ENCODE peak calls at places on chromosomes 6 and 20, in five cellular contexts. G, C, Q, W and X are unnamed samples.
A peak's percentile ranks its signal among the peaks of the same experiment; 100 is the strongest.

GRCh38 chr6:91081452-91082067 is 494.7 kb upstream of the MAP3K7 start:
- DNase-seq in G (no peak), C (no peak), Q (peak; percentile 52), W (no peak), X (no peak)

GRCh38 chr6:117264487-117265424 is 602 bp upstream of the VGLL2 start:
- DNase-seq in W (no peak), C (no peak), G (no peak), Q (no peak), X (peak; percentile 7)

GRCh38 chr6:71621918-71622519 is 264.3 kb upstream of the RIMS1 start:
- DNase-seq in Q (peak; percentile 17), C (no peak), G (no peak), W (no peak), X (no peak)

GRCh38 chr6:4511626-4512010 is 264.6 kb upstream of the CDYL start:
- DNase-seq in G (no peak), W (no peak), C (no peak), Q (no peak), X (no peak)

GRCh38 chr6:72783667-72784066 is 161.8 kb downstream of the KCNQ5 start:
- DNase-seq in W (no peak), G (no peak), C (no peak), Q (peak; percentile 73), X (no peak)

GRCh38 chr20:39264506-39265172 is 302.5 kb downstream of the DHX35 start:
- DNase-seq in W (peak; percentile 81), G (no peak), C (peak; percentile 51), Q (peak; percentile 71), X (no peak)

GRCh38 chr6:125002090-125002741 is 40.0 kb downstream of the RNF217 start:
- DNase-seq in Q (peak; percentile 30), G (no peak), W (no peak), C (no peak), X (no peak)

GRCh38 chr6:4586469-4586859 is 189.7 kb upstream of the CDYL start:
- DNase-seq in G (no peak), W (no peak), Q (no peak), C (no peak), X (no peak)

GRCh38 chr20:62975251-62975770 is 22.8 kb downstream of the SLC17A9 start:
- DNase-seq in W (no peak), G (no peak), C (no peak), Q (no peak), X (no peak)

GRCh38 chr20:47703748-47704147 is 81.5 kb downstream of the SULF2 start:
- DNase-seq in W (no peak), Q (no peak), C (no peak), G (no peak), X (no peak)

GRCh38 chr6:19024737-19025136 is 637.6 kb downstream of the RNF144B start:
- DNase-seq in Q (peak; percentile 15), W (peak; percentile 5), C (no peak), G (no peak), X (no peak)

GRCh38 chr6:6287415-6287814 is 33.0 kb downstream of the F13A1 start:
- DNase-seq in G (no peak), Q (no peak), W (no peak), C (no peak), X (no peak)

GRCh38 chr6:31687860-31688693 is 7.2 kb upstream of the LY6G5C start:
- DNase-seq in Q (no peak), G (no peak), W (no peak), C (no peak), X (no peak)

GRCh38 chr20:19907326-19908056 is 109.7 kb upstream of the NAA20 start:
- DNase-seq in W (no peak), G (peak; percentile 66), C (no peak), Q (no peak), X (no peak)

GRCh38 chr6:121539537-121539936 is 104.1 kb downstream of the GJA1 start:
- DNase-seq in G (no peak), Q (no peak), C (no peak), W (no peak), X (no peak)

GRCh38 chr20:43017241-43018030 is 172.3 kb downstream of the PTPRT start:
- DNase-seq in W (no peak), G (no peak), Q (no peak), C (no peak), X (no peak)

GRCh38 chr20:21519136-21519584 is 5.3 kb upstream of the NKX2-2 start:
- DNase-seq in W (no peak), Q (no peak), C (no peak), G (no peak), X (no peak)

GRCh38 chr6:56951049-56951816 is 3.7 kb upstream of the BEND6 start:
- DNase-seq in C (no peak), Q (no peak), W (no peak), G (no peak), X (no peak)

GRCh38 chr6:1612386-1612893 is 2.7 kb downstream of the FOXC1 start:
- DNase-seq in C (no peak), W (no peak), Q (no peak), G (no peak), X (no peak)

GRCh38 chr6:1614448-1614766 is 4.7 kb downstream of the FOXC1 start:
- DNase-seq in G (no peak), W (no peak), Q (no peak), C (no peak), X (no peak)

GRCh38 chr6:1611572-1612385 is 2.1 kb downstream of the FOXC1 start:
- DNase-seq in W (no peak), Q (peak; percentile 53), G (no peak), C (no peak), X (peak; percentile 50)

GRCh38 chr6:1613631-1614447 is 4.1 kb downstream of the FOXC1 start:
- DNase-seq in C (peak; percentile 37), G (no peak), Q (peak; percentile 47), W (no peak), X (no peak)

DNA sequence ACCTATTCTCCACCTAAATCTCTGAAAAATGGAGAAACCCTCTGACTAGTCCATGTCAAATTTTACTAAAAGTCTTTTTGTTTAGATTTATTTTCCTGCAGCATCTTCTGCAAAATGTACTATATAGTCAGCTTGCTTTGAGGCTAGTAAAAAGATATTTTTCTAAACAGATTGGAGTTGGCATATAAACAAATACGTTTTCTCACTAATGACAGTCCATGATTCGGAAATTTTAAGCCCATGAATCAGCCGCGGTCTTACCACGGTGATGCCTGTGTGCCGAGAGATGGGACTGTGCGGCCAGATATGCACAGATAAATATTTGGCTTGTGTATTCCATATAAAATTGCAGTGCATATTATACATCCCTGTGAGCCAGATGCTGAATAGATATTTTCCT is 3.2 kb downstream of the FOXC1 start:
- DNase-seq in G (no peak), Q (peak; percentile 93), C (no peak), W (no peak), X (no peak)
- H3K27me3 ChIP-seq in G (peaks cover 84% of the 10 kb centered on the region), Q (peaks cover 7% of the 10 kb centered on the region), C (no peaks in the 10 kb centered on the region), W (no peaks in the 10 kb centered on the region), X (peaks cover 28% of the 10 kb centered on the region)

GRCh38 chr6:33317668-33318425 is at the start of gene ZBTB22:
- DNase-seq in Q (peak; percentile 99), G (peak; percentile 100), C (peak; percentile 99), W (peak; percentile 97), X (peak; percentile 97)

GRCh38 chr6:33321227-33321626 is 3.7 kb upstream of the ZBTB22 start:
- DNase-seq in C (no peak), Q (no peak), G (no peak), W (no peak), X (no peak)

GRCh38 chr6:33320315-33321181 is 3.0 kb upstream of the ZBTB22 start:
- DNase-seq in W (no peak), C (peak; percentile 64), G (no peak), Q (peak; percentile 96), X (no peak)

GRCh38 chr6:33318426-33319073 is 1.0 kb upstream of the ZBTB22 start:
- DNase-seq in G (no peak), W (no peak), C (no peak), Q (no peak), X (no peak)

DNA sequence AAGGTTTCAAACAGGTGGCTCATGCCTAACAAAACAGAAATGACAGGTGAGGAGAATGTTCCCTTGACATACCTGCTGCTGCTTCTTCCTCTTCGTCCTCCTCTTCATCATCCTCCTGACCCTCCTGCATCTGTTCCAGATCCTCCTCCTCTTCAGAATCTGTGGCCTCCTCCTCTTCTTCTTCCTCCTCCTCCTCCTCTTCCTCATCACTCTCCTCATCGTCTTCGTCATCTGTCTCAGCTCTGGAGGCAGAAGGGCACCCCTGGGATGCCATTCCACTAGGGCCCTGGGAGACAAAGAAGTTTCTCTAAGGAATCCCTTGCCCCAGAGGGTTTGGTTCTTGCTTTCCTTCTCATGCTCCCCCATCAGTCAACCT is 2.4 kb upstream of the ZBTB22 start:
- DNase-seq in Q (no peak), G (no peak), W (no peak), C (no peak), X (no peak)
- H3K4me1 ChIP-seq in Q (peaks cover 33% of the 10 kb centered on the region), G (peaks cover 71% of the 10 kb centered on the region), W (peaks cover 70% of the 10 kb centered on the region), C (peaks cover 12% of the 10 kb centered on the region), X (peaks cover 79% of the 10 kb centered on the region)

GRCh38 chr6:24283043-24283985 is 74.5 kb downstream of the DCDC2 start:
- DNase-seq in Q (peak; percentile 61), W (peak; percentile 42), C (peak; percentile 45), G (peak; percentile 76), X (peak; percentile 27)

GRCh38 chr6:24287239-24287638 is 70.6 kb downstream of the DCDC2 start:
- DNase-seq in G (no peak), W (no peak), Q (no peak), C (no peak), X (no peak)

GRCh38 chr6:24284006-24284405 is 73.9 kb downstream of the DCDC2 start:
- DNase-seq in C (no peak), W (no peak), Q (no peak), G (no peak), X (no peak)
- H3K27ac ChIP-seq in C (no peak overlapping the region), W (no peak overlapping the region), Q (no peak overlapping the region), G (no peak overlapping the region), X (no peak overlapping the region)

GRCh38 chr6:10383312-10384063 is 31.4 kb downstream of the TFAP2A start:
- DNase-seq in C (no peak), W (no peak), G (no peak), Q (no peak), X (no peak)

GRCh38 chr6:10384719-10385511 is 30.0 kb downstream of the TFAP2A start:
- DNase-seq in W (no peak), Q (no peak), C (no peak), G (no peak), X (no peak)

GRCh38 chr6:10382728-10383127 is 32.1 kb downstream of the TFAP2A start:
- DNase-seq in W (no peak), Q (no peak), G (no peak), C (no peak), X (no peak)

GRCh38 chr6:10384333-10384718 is 30.5 kb downstream of the TFAP2A start:
- DNase-seq in C (no peak), G (no peak), W (no peak), Q (no peak), X (no peak)

GRCh38 chr6:10384064-10384317 is 30.9 kb downstream of the TFAP2A start:
- DNase-seq in Q (no peak), C (no peak), W (no peak), G (no peak), X (no peak)
- H3K27me3 ChIP-seq in Q (peaks cover 78% of the 10 kb centered on the region), C (peaks cover 2% of the 10 kb centered on the region), W (peaks cover 4% of the 10 kb centered on the region), G (peaks cover 91% of the 10 kb centered on the region), X (peaks cover 39% of the 10 kb centered on the region)

DNA sequence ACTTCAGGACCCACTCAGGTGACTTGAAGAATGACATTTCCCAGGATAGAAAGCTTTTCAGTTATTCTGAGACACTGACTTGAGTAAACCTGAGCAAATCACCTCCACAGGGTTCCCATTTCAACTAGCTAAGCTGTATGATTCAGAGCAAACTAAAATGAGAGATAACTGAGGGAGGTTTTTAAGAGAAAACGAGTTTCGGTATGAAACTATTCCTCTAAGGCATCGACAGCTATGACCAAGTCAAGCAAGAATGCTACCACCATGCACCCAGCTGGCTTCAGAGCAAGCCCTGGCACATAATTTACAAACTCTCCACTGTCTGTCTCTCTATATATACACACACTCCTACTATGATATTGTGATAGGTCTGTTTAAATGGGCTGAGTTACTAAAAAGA is 75.4 kb downstream of the PERP start:
- DNase-seq in W (no peak), G (no peak), C (no peak), Q (no peak), X (no peak)
- H3K4me1 ChIP-seq in W (no peaks in the 10 kb centered on the region), G (no peaks in the 10 kb centered on the region), C (no peaks in the 10 kb centered on the region), Q (no peaks in the 10 kb centered on the region), X (no peaks in the 10 kb centered on the region)